ENCODE peak calls at places on chromosomes 4 and X, in nine cellular contexts. X, E, P, J, W, T, A, C and U are unnamed samples.

GRCh38 chrX:31547416-31547815 is 475.6 kb upstream of the FTHL17 start:
- DNase-seq in X (no peak), E (no peak), P (no peak), J (no peak), W (no peak), T (no peak), A (no peak), C (no peak), U (no peak)

GRCh38 chr4:125321709-125322362 is 7.1 kb downstream of the FAT4 start:
- DNase-seq in X (no peak), E (peak), P (no peak), J (no peak), W (peak), T (no peak), A (peak), C (no peak), U (peak)

GRCh38 chrX:140664939-140665338 is 44.6 kb upstream of the LINC00632 start:
- DNase-seq in X (peak), E (peak), P (no peak), J (no peak), W (peak), T (no peak), A (no peak), C (peak), U (peak)

GRCh38 chr4:80195441-80196139 is 1.7 kb upstream of the PRDM8 start:
- DNase-seq in X (no peak), E (no peak), P (no peak), J (no peak), W (no peak), T (no peak), A (no peak), C (no peak), U (no peak)

GRCh38 chr4:98150092-98150761 is 7.0 kb upstream of the STPG2 start:
- DNase-seq in X (peak), E (no peak), P (no peak), J (no peak), W (peak), T (no peak), A (no peak), C (no peak), U (peak)

GRCh38 chr4:11297201-11297600 is 131.5 kb downstream of the HS3ST1 start:
- DNase-seq in X (no peak), E (no peak), P (no peak), J (no peak), W (no peak), T (no peak), A (no peak), C (no peak), U (peak)

GRCh38 chr4:181958435-181958834 is 284.8 kb upstream of the TENM3 start:
- DNase-seq in X (no peak), E (no peak), P (no peak), J (no peak), W (no peak), T (no peak), A (no peak), C (no peak), U (no peak)

GRCh38 chrX:78527263-78527662 is 131.9 kb downstream of the RTL3 start:
- DNase-seq in X (no peak), E (no peak), P (no peak), J (no peak), W (peak), T (no peak), A (peak), C (no peak), U (no peak)

GRCh38 chrX:7143076-7143475 is 4.4 kb upstream of the STS start:
- DNase-seq in X (no peak), E (no peak), P (no peak), J (no peak), W (no peak), T (no peak), A (no peak), C (no peak), U (no peak)

GRCh38 chr4:140996757-140997156 is 136.5 kb downstream of the RNF150 start:
- DNase-seq in X (no peak), E (peak), P (no peak), J (no peak), W (peak), T (no peak), A (peak), C (no peak), U (no peak)

GRCh38 chr4:10020871-10021676 is at the start of gene SLC2A9:
- DNase-seq in X (no peak), E (no peak), P (no peak), J (no peak), W (no peak), T (no peak), A (no peak), C (no peak), U (peak)

GRCh38 chrX:39201305-39201990 is 400.2 kb downstream of the MID1IP1 start:
- DNase-seq in X (no peak), E (no peak), P (no peak), J (no peak), W (no peak), T (no peak), A (no peak), C (no peak), U (no peak)

GRCh38 chrX:40172980-40173661 is 75.4 kb upstream of the BCOR start:
- DNase-seq in X (no peak), E (no peak), P (no peak), J (no peak), W (no peak), T (no peak), A (no peak), C (no peak), U (no peak)

GRCh38 chr4:145605941-145606340 is 13.2 kb upstream of the MMAA start:
- DNase-seq in X (no peak), E (no peak), P (no peak), J (no peak), W (no peak), T (no peak), A (no peak), C (no peak), U (no peak)

GRCh38 chr4:39114436-39114835 is 52.4 kb downstream of the KLHL5 start:
- DNase-seq in X (no peak), E (no peak), P (no peak), J (no peak), W (no peak), T (no peak), A (no peak), C (no peak), U (no peak)

GRCh38 chr4:87317527-87317926 is 5.2 kb downstream of the HSD17B13 start:
- DNase-seq in X (no peak), E (no peak), P (no peak), J (no peak), W (no peak), T (no peak), A (no peak), C (no peak), U (no peak)

GRCh38 chrX:39859991-39860861 is 237.5 kb downstream of the BCOR start:
- DNase-seq in X (peak), E (no peak), P (peak), J (peak), W (peak), T (no peak), A (peak), C (peak), U (peak)